ENCODE peak calls at places on chromosomes 2 and 18, in five cellular contexts. W is A549, O is IMR-90, Y is mesendoderm, I is neural progenitor cell. P is an unnamed sample. For H3K4me1, the result is how much of the 10 kb centered on the place peaks cover.

GRCh38 chr18:14945984-14946383 is 198.0 kb downstream of the ANKRD30B start:
- DNase-seq in W (no peak), O (no peak), Y (no peak), I (no peak), P (no peak)

GRCh38 chr18:31660763-31661162 is 23.6 kb downstream of the B4GALT6 start:
- DNase-seq in W (no peak), O (no peak), Y (no peak), I (no peak), P (no peak)

GRCh38 chr2:27901219-27901618 is 10.7 kb downstream of the BABAM2 start:
- DNase-seq in W (no peak), O (peak), Y (no peak), I (no peak), P (peak)

GRCh38 chr2:67309281-67309680 is 87.9 kb upstream of the ETAA1 start:
- DNase-seq in W (no peak), O (peak), Y (no peak), I (no peak), P (no peak)

GRCh38 chr2:17226941-17227340 is 291.3 kb downstream of the RAD51AP2 start:
- DNase-seq in W (no peak), O (no peak), Y (no peak), I (no peak), P (peak)

GRCh38 chr18:11728247-11728646 is 39.2 kb downstream of the GNAL start:
- DNase-seq in W (no peak), O (no peak), Y (peak), I (peak), P (no peak)

GRCh38 chr18:57002627-57003026 is 144.3 kb upstream of the BOD1L2 start:
- DNase-seq in W (no peak), O (no peak), Y (no peak), I (no peak), P (no peak)

GRCh38 chr2:109644571-109645275 is 30.6 kb downstream of the SOWAHC start:
- DNase-seq in W (no peak), O (no peak), Y (peak), I (peak), P (no peak)

GRCh38 chr18:65754121-65754520 is 3.3 kb downstream of the CDH7 start:
- DNase-seq in W (no peak), O (no peak), Y (peak), I (no peak), P (peak)

DNA sequence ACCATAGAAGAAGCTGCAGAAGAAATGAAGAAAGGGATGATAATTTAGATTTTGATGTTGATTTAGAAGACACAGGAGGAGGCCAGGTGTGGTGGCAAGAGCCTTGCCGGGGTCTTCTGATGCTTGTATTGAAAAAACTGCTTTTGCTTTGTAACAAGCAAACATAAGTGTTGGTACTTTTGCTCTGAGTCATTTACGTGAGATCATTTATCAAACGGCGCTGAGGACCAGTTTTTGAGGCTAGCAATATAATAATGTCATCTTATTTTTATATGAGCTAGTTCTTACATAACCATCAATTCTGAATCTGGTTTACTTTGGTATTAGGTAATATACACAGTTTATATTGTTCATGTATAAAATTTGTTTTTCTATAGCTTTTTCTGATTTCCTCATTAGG is 30.6 kb downstream of the SPTBN1 start:
- DNase-seq in W (no peak), O (no peak), Y (no peak), I (no peak), P (peak)
- H3K4me1 ChIP-seq in W (under half), O (under half), Y (under half), I (under half), P (under half)

GRCh38 chr2:233387667-233388528 is 33.6 kb downstream of the DGKD start:
- DNase-seq in W (peak), O (peak), Y (no peak), I (no peak), P (peak)
- H3K4me3 ChIP-seq in W (peak), O (peak), Y (no peak), I (no peak), P (peak)

GRCh38 chr2:99808801-99809200 is 319.0 kb upstream of the REV1 start:
- DNase-seq in W (no peak), O (no peak), Y (no peak), I (no peak), P (no peak)
- H3K4me2 ChIP-seq in W (no peak), O (no peak), Y (no peak), I (peak), P (peak)

GRCh38 chr18:48932822-48933510 is 17.8 kb downstream of the SMAD7 start:
- DNase-seq in W (no peak), O (no peak), Y (no peak), I (no peak), P (peak)
- H3K4me1 ChIP-seq in W (half or more), O (half or more), Y (half or more), I (under half), P (half or more)

GRCh38 chr2:6864251-6864758 is 1.4 kb downstream of the CMPK2 start:
- DNase-seq in W (no peak), O (no peak), Y (no peak), I (no peak), P (no peak)
- H3K4me3 ChIP-seq in W (no peak), O (no peak), Y (no peak), I (peak), P (no peak)

GRCh38 chr18:79245517-79246001 is 150.2 kb upstream of the NFATC1 start:
- DNase-seq in W (peak), O (no peak), Y (no peak), I (no peak), P (no peak)
- H3K4me2 ChIP-seq in W (peak), O (no peak), Y (no peak), I (no peak), P (no peak)

GRCh38 chr2:37643102-37644078 is 28.1 kb downstream of the CDC42EP3 start:
- DNase-seq in W (no peak), O (no peak), Y (peak), I (no peak), P (no peak)
- H3K4me1 ChIP-seq in W (under half), O (under half), Y (under half), I (under half), P (under half)

GRCh38 chr2:121074322-121074932 is 210.6 kb downstream of the TFCP2L1 start:
- DNase-seq in W (no peak), O (no peak), Y (no peak), I (no peak), P (no peak)

GRCh38 chr2:121076885-121077549 is 208.0 kb downstream of the TFCP2L1 start:
- DNase-seq in W (peak), O (peak), Y (peak), I (peak), P (no peak)

GRCh38 chr2:121076501-121076820 is 208.5 kb downstream of the TFCP2L1 start:
- DNase-seq in W (no peak), O (no peak), Y (no peak), I (no peak), P (no peak)

GRCh38 chr2:121075006-121075545 is 209.9 kb downstream of the TFCP2L1 start:
- DNase-seq in W (peak), O (peak), Y (peak), I (peak), P (peak)

DNA sequence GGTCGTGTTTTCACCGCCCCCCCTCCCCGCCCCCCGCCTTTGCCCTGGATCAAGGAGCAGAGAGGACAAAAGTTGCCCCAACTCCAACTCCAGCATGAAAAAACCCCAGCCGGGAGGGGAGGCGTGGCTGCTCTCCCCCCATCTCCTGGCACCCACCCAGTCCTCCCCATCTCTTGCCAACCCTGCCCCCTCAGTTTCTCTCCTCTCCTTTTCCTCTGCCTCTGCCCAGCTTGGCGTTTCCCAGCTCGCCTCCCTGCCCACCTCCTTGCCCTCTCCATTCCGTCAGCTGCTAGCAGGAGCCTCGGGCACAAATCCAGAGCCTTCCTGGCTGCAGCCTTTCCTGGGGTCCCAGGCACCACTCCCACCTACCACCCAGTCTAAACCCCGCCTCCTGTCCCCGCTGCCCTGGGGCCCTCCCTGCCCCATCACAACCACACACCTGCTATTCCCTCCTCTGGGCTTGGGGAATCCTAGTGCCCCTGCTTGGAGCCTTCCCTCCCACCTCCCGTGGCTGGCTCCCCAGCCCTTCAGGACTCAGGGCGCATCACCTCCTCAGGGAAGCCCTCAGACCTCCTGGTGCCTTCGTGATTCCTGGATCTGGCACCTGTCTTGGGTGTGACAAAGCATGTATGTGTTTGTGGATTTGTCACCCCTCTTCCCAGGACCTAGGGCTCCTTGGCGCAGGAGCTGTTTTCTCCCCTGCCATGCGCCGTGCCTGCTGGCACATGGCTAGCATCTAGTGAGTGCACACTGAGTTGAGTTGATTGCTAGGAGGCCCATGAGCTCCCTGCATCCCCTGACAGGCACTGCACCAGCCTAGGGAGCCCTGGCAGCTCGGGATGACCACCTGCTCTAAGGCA is 209.1 kb downstream of the TFCP2L1 start:
- DNase-seq in W (peak), O (no peak), Y (peak), I (peak), P (no peak)
- H3K4me3 ChIP-seq in W (peak), O (no peak), Y (no peak), I (peak), P (peak)

GRCh38 chr18:22499421-22499820 is 81.7 kb upstream of the CTAGE1 start:
- DNase-seq in W (no peak), O (no peak), Y (no peak), I (no peak), P (no peak)

GRCh38 chr18:22493940-22494339 is 76.2 kb upstream of the CTAGE1 start:
- DNase-seq in W (no peak), O (peak), Y (no peak), I (no peak), P (peak)

GRCh38 chr18:22493255-22493654 is 75.5 kb upstream of the CTAGE1 start:
- DNase-seq in W (no peak), O (no peak), Y (no peak), I (no peak), P (no peak)

GRCh38 chr18:22490429-22490846 is 72.7 kb upstream of the CTAGE1 start:
- DNase-seq in W (no peak), O (no peak), Y (no peak), I (no peak), P (no peak)

GRCh38 chr18:22494771-22495170 is 77.1 kb upstream of the CTAGE1 start:
- DNase-seq in W (no peak), O (peak), Y (no peak), I (no peak), P (peak)
- H3K4me2 ChIP-seq in W (no peak), O (no peak), Y (no peak), I (no peak), P (peak)